ENCODE peak calls at places on chromosomes 1 and 21, in four cellular contexts. One of them, this sample, is unnamed.

GRCh38 chr1:13583964-13584791 is 546 bp downstream of the PDPN start:
- DNase-seq in midbrain: no peak
- DNase-seq in Caco-2: no peak
- DNase-seq in NCI-H2081: no peak
- DNase-seq in this sample: no peak

GRCh38 chr1:146012703-146013565 is 8.6 kb downstream of the HJV start:
- DNase-seq in midbrain: peak
- DNase-seq in Caco-2: peak
- DNase-seq in NCI-H2081: peak
- DNase-seq in this sample: peak

GRCh38 chr1:153470707-153471106 is 10.3 kb upstream of the S100A7 start:
- DNase-seq in midbrain: no peak
- DNase-seq in Caco-2: no peak
- DNase-seq in NCI-H2081: no peak
- DNase-seq in this sample: no peak

GRCh38 chr21:26834181-26834945 is 10.8 kb downstream of the ADAMTS1 start:
- DNase-seq in midbrain: no peak
- DNase-seq in Caco-2: no peak
- DNase-seq in NCI-H2081: no peak
- DNase-seq in this sample: no peak

GRCh38 chr1:94321662-94322061 is 84.3 kb upstream of the ARHGAP29 start:
- DNase-seq in midbrain: no peak
- DNase-seq in Caco-2: no peak
- DNase-seq in NCI-H2081: peak
- DNase-seq in this sample: no peak

GRCh38 chr1:95006681-95007080 is 66.1 kb downstream of the ALG14 start:
- DNase-seq in midbrain: no peak
- DNase-seq in Caco-2: no peak
- DNase-seq in NCI-H2081: no peak
- DNase-seq in this sample: no peak

GRCh38 chr1:76835203-76835602 is 32.1 kb upstream of the ST6GALNAC5 start:
- DNase-seq in midbrain: no peak
- DNase-seq in Caco-2: no peak
- DNase-seq in NCI-H2081: no peak
- DNase-seq in this sample: no peak

GRCh38 chr1:119298687-119299086 is 69.9 kb upstream of the HAO2 start:
- DNase-seq in midbrain: no peak
- DNase-seq in Caco-2: no peak
- DNase-seq in NCI-H2081: peak
- DNase-seq in this sample: peak

GRCh38 chr1:156943756-156944155 is 23.3 kb downstream of the LRRC71 start:
- DNase-seq in midbrain: no peak
- DNase-seq in Caco-2: no peak
- DNase-seq in NCI-H2081: no peak
- DNase-seq in this sample: no peak